ENCODE peak calls at places on chromosome 11, in six cellular contexts. G is SK-N-SH, O is HepG2, M is K562, P is H1, C is GM12878. U is an unnamed sample.

GRCh38 chr11:84437129-84438123 is 1151.3 kb upstream of the CCDC90B start:
- DNase-seq in O (peak; percentile 14), M (no peak), G (no peak), P (peak; percentile 80), C (peak; percentile 3), U (no peak)

GRCh38 chr11:9876331-9876730 is 212.5 kb downstream of the SWAP70 start:
- DNase-seq in G (no peak), O (no peak), M (peak; percentile 17), C (no peak), P (no peak), U (no peak)

GRCh38 chr11:75800728-75801361 is 14.2 kb upstream of the UVRAG start:
- DNase-seq in P (no peak), M (no peak), O (no peak), G (no peak), C (no peak), U (no peak)

GRCh38 chr11:79708319-79708928 is 267.6 kb upstream of the TENM4 start:
- DNase-seq in P (no peak), O (peak; percentile 53), M (no peak), C (peak; percentile 1), G (peak; percentile 29), U (peak; percentile 5)

GRCh38 chr11:22331771-22332170 is 6.4 kb upstream of the SLC17A6 start:
- DNase-seq in O (no peak), M (no peak), G (no peak), P (no peak), C (no peak), U (no peak)

GRCh38 chr11:65459552-65459951 is 37.0 kb downstream of the NEAT1 start:
- DNase-seq in M (peak; percentile 79), G (no peak), O (no peak), P (no peak), C (no peak), U (no peak)

GRCh38 chr11:75499423-75500305 is 26.1 kb downstream of the GDPD5 start:
- DNase-seq in O (no peak), P (no peak), C (no peak), M (peak; percentile 26), G (no peak), U (no peak)

GRCh38 chr11:113504071-113504470 is 28.9 kb upstream of the DRD2 start:
- DNase-seq in P (no peak), O (no peak), G (no peak), C (no peak), M (no peak), U (no peak)

GRCh38 chr11:128324531-128325141 is 262.7 kb downstream of the ETS1 start:
- DNase-seq in P (no peak), M (no peak), G (no peak), C (no peak), O (no peak), U (no peak)

GRCh38 chr11:102428696-102429095 is 23.9 kb downstream of the TMEM123 start:
- DNase-seq in G (no peak), P (no peak), O (no peak), C (no peak), M (no peak), U (no peak)

GRCh38 chr11:102429691-102430090 is 22.9 kb downstream of the TMEM123 start:
- DNase-seq in M (no peak), P (no peak), O (no peak), G (no peak), C (no peak), U (no peak)

GRCh38 chr11:102427068-102427467 is 25.5 kb downstream of the TMEM123 start:
- DNase-seq in M (no peak), O (no peak), P (no peak), G (no peak), C (no peak), U (no peak)

GRCh38 chr11:102431404-102431803 is 21.2 kb downstream of the TMEM123 start:
- DNase-seq in C (no peak), O (no peak), P (no peak), M (no peak), G (no peak), U (no peak)

GRCh38 chr11:102430158-102430836 is 22.3 kb downstream of the TMEM123 start:
- DNase-seq in G (no peak), M (no peak), P (no peak), O (no peak), C (peak; percentile 99), U (no peak)
- TF ChIP-seq GABPA in G (no peak), M (no peak), P (no peak), O (no peak), C (peak; percentile 48), U (no peak)

GRCh38 chr11:67082071-67082791 is 25.6 kb downstream of the RHOD start:
- DNase-seq in C (no peak), G (peak; percentile 55), M (peak; percentile 44), P (no peak), O (no peak), U (no peak)
- H3K4me3 ChIP-seq in C (peak overlapping the region; percentile 5), G (no peak overlapping the region), M (no peak overlapping the region), P (no peak overlapping the region), O (no peak overlapping the region), U (no peak overlapping the region)

GRCh38 chr11:103091810-103092524 is at the start of gene DCUN1D5:
- DNase-seq in O (peak; percentile 91), C (peak; percentile 89), M (peak; percentile 95), P (peak; percentile 91), G (peak; percentile 96), U (peak; percentile 96)

GRCh38 chr11:103086461-103086860 is 5.5 kb downstream of the DCUN1D5 start:
- DNase-seq in O (no peak), P (no peak), M (no peak), C (no peak), G (no peak), U (no peak)

GRCh38 chr11:103085758-103086365 is 6.1 kb downstream of the DCUN1D5 start:
- DNase-seq in G (no peak), M (no peak), C (no peak), O (no peak), P (no peak), U (no peak)

GRCh38 chr11:103091441-103091809 is 535 bp downstream of the DCUN1D5 start:
- DNase-seq in O (peak; percentile 32), M (peak; percentile 62), C (no peak), G (peak; percentile 61), P (no peak), U (peak; percentile 50)

DNA sequence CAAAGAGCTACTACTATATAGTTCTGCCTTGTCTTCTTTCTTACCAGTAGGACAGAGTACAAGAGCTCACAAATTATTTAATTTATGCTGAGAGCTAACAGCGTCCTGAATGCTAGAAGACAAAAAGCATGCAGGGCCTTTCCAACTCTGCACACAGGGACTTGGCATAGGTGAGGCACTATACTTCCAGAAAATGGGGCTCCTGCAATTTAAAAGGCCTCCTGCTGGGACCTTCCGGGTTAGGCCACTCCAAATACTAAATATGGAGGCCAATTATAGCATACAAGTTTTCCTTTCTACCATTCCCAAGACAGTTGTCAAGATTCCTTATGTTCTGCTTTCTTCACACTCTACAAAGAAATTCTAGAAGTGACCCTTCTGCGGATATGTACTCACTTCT is 936 bp downstream of the DCUN1D5 start:
- DNase-seq in P (no peak), O (peak; percentile 12), M (no peak), C (no peak), G (peak; percentile 25), U (peak; percentile 26)
- TF ChIP-seq GABPA in P (no peak), O (no peak), M (no peak), C (no peak), G (no peak), U (no peak)

GRCh38 chr11:70212227-70212811 is 9.2 kb downstream of the FADD start:
- DNase-seq in M (no peak), O (peak; percentile 21), P (no peak), G (no peak), C (no peak), U (no peak)
- H3K4me3 ChIP-seq in M (no peak overlapping the region), O (peak overlapping the region; percentile 47), P (no peak overlapping the region), G (no peak overlapping the region), C (no peak overlapping the region), U (no peak overlapping the region)

GRCh38 chr11:86509579-86509978 is 134.9 kb downstream of the CCDC81 start:
- DNase-seq in O (peak; percentile 37), G (no peak), P (no peak), C (no peak), M (no peak), U (no peak)

GRCh38 chr11:86510674-86511073 is 136.0 kb downstream of the CCDC81 start:
- DNase-seq in M (no peak), P (no peak), G (no peak), O (no peak), C (no peak), U (no peak)

GRCh38 chr11:86513138-86513537 is 138.5 kb downstream of the CCDC81 start:
- DNase-seq in O (no peak), C (no peak), M (no peak), G (no peak), P (no peak), U (no peak)

GRCh38 chr11:86510097-86510496 is 135.4 kb downstream of the CCDC81 start:
- DNase-seq in G (no peak), P (no peak), O (no peak), M (no peak), C (no peak), U (no peak)

DNA sequence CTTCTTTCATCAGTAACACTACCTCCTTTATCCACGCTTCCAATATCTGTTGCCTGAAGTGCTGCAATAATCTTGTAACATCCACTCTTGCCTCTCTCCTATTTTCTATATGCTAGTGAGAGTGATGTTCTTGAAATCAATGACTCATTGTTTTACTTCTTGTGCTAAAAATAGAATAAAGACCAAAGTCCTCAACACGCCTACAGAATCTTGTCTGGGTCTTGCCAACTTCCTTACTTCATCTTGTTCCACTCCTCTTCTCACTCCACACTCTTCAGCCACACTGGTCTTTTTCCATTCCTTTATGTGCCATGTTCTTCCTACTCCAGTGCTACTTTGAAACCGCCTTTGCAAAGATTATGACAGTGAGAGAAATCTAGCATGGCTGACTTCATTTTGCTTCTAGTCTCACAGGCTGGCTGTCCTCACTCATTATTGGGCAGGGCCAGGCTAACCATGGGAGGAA is 136.4 kb downstream of the CCDC81 start:
- DNase-seq in M (peak; percentile 32), P (no peak), O (no peak), G (no peak), C (peak; percentile 27), U (peak; percentile 8)
- TF ChIP-seq GABPA in M (no peak), P (no peak), O (no peak), G (no peak), C (no peak), U (no peak)

U was measured in HL-60.